ENCODE peak calls at places on chromosomes 7 and 10, in ten cellular contexts. Y is cardiac muscle cell; O is neural progenitor cell; H is spleen; N is CD8-positive, alpha-beta T cell; C is lung; X is OCI-LY7; K is PC-9; E is mammary epithelial cell; Q is heart right ventricle. G is an unnamed sample. For H3K4me1, the result is how much of the 10 kb centered on the place peaks cover.

GRCh38 chr7:155291045-155291530 is 6.6 kb upstream of the INSIG1 start:
- DNase-seq in Y (no peak), O (no peak), H (no peak), N (no peak), C (peak), X (no peak), K (peak), E (peak), Q (no peak), G (no peak)

GRCh38 chr10:104966563-104967280 is 325.6 kb downstream of the SORCS3 start:
- DNase-seq in Y (no peak), O (no peak), H (no peak), N (no peak), C (no peak), X (no peak), K (no peak), E (no peak), Q (no peak), G (no peak)

GRCh38 chr7:53596230-53596629 is 560.8 kb downstream of the POM121L12 start:
- DNase-seq in Y (no peak), O (no peak), H (no peak), N (no peak), C (no peak), X (no peak), K (peak), E (peak), Q (no peak), G (no peak)

GRCh38 chr7:106778656-106779250 is 86.3 kb upstream of the PIK3CG start:
- DNase-seq in Y (no peak), O (no peak), H (no peak), N (no peak), C (no peak), X (no peak), K (peak), E (no peak), Q (no peak), G (no peak)

GRCh38 chr7:18555120-18555519 is 59.6 kb downstream of the HDAC9 start:
- DNase-seq in Y (no peak), O (no peak), H (no peak), N (no peak), C (no peak), X (no peak), K (no peak), E (no peak), Q (no peak), G (no peak)

GRCh38 chr7:129777993-129778769 is 166.7 kb downstream of the NRF1 start:
- DNase-seq in Y (no peak), O (peak), H (no peak), N (no peak), C (no peak), X (no peak), K (no peak), E (no peak), Q (no peak), G (no peak)

GRCh38 chr7:132518102-132518838 is 58.0 kb downstream of the PLXNA4 start:
- DNase-seq in Y (no peak), O (peak), H (no peak), N (no peak), C (no peak), X (peak), K (no peak), E (no peak), Q (no peak), G (no peak)

GRCh38 chr10:97584060-97584797 is at the start of gene HOGA1:
- DNase-seq in Y (peak), O (peak), H (peak), N (no peak), C (peak), X (no peak), K (peak), E (peak), Q (peak), G (peak)

GRCh38 chr7:138064856-138065357 is 11.4 kb upstream of the AKR1D1 start:
- DNase-seq in Y (peak), O (peak), H (no peak), N (no peak), C (no peak), X (no peak), K (no peak), E (peak), Q (no peak), G (peak)

GRCh38 chr7:148883233-148884048 is 650 bp downstream of the EZH2 start:
- DNase-seq in Y (peak), O (peak), H (peak), N (peak), C (peak), X (peak), K (peak), E (no peak), Q (peak), G (peak)

GRCh38 chr7:105638942-105639495 is 57.7 kb upstream of the EFCAB10 start:
- DNase-seq in Y (peak), O (peak), H (no peak), N (no peak), C (no peak), X (no peak), K (peak), E (no peak), Q (no peak), G (no peak)

DNA sequence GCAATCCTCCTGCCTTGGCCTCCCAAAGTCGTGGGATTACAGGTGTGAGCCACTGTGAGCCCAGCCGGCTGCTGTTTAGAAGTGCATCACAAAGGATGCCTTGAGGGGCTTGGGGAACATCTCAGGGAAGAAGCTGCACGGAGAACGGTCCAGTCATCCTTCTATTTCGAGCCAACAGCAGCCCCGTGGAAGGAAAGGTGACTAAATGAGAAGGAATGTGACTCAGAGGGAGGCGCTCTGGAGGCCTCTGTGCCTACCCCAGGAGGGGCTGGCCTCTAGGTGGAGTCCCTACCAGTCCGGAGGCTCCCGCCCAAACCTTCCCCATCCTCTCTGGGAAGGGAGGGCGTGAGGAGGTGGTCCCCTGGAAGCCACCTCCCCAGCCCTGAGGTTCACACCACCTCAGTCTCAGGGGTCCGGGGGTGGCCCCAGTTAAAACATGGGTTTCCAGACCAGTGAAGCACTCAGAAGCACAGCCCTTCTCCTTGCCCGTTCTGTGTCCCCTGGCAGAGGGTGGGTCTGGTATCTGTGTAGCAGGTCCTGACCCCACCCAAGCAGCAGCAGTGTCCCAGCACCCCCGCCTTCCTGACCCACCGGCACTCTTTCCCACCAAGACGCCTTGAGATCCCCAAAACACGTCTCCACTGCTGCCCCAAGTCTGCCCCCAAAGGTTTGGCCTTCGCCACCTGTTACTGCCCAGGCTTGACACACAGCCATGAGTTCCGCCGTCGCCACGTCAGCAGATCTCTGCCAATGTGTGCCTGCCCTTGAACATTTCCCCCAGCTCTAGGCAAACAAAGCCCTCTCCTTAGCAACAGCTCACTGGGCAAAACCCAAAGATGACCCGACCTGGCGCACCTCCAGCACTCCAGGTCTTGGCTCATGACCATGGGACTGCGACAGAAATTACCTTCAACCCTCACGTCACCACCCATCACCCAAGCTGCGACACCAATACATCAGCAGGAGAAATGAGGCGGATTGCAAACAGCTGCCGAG is 75.9 kb downstream of the CTBP2 start:
- DNase-seq in Y (no peak), O (no peak), H (peak), N (no peak), C (peak), X (no peak), K (peak), E (peak), Q (peak), G (no peak)
- TF ChIP-seq CTCF in Y (peak), O (no peak), H (no peak), N (no peak), C (no peak), X (no peak), K (no peak), E (peak), Q (no peak), G (no peak)

GRCh38 chr10:28561531-28561930 is 28.6 kb downstream of the WAC start:
- DNase-seq in Y (no peak), O (peak), H (no peak), N (no peak), C (no peak), X (no peak), K (no peak), E (no peak), Q (no peak), G (no peak)
- H3K4me1 ChIP-seq in Y (half or more), O (under half), H (half or more), N (half or more), C (under half), X (under half), K (under half), E (under half), Q (half or more), G (half or more)

DNA sequence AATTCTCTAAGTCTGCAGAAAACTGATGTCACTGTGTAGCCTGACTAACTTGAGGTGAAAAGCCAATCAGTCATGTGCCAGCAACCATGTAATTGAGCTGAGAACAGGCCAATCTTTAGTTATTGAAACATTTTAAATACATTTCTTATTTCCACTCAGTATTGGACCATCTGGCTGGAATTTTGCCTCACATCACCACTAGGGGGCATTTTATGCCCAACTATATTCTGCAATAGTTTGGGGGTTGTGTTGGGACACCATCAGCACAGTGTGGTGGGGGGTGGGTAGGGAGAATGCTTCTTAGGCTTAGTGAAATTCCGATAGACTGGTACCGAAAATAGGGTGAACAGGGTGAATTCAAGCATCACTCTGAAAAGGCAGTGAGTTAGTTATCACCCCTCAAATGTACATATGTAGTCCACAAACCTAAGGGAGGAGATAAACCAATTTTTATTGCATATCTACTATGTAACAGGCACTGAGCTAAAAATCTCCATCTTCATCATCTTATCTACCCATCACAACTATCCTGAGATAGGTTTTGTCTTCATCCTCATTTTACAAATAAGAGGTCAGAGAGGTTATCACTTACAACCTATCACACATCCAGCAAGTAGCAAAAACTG is 17.8 kb downstream of the NPSR1 start:
- DNase-seq in Y (peak), O (peak), H (no peak), N (no peak), C (no peak), X (peak), K (peak), E (no peak), Q (no peak), G (no peak)
- TF ChIP-seq CTCF in Y (peak), O (peak), H (peak), N (no peak), C (no peak), X (peak), K (peak), E (peak), Q (peak), G (no peak)

GRCh38 chr10:103736763-103737162 is 118.6 kb downstream of the SH3PXD2A start:
- DNase-seq in Y (no peak), O (peak), H (no peak), N (no peak), C (no peak), X (peak), K (no peak), E (peak), Q (no peak), G (no peak)

GRCh38 chr10:103737735-103738367 is 117.5 kb downstream of the SH3PXD2A start:
- DNase-seq in Y (no peak), O (no peak), H (no peak), N (no peak), C (no peak), X (no peak), K (no peak), E (no peak), Q (no peak), G (no peak)

GRCh38 chr10:103736044-103736443 is 119.3 kb downstream of the SH3PXD2A start:
- DNase-seq in Y (no peak), O (no peak), H (no peak), N (no peak), C (no peak), X (no peak), K (no peak), E (peak), Q (no peak), G (no peak)

GRCh38 chr10:103740683-103741082 is 114.7 kb downstream of the SH3PXD2A start:
- DNase-seq in Y (no peak), O (no peak), H (no peak), N (no peak), C (no peak), X (no peak), K (no peak), E (no peak), Q (no peak), G (no peak)

GRCh38 chr10:103739039-103739764 is 116.2 kb downstream of the SH3PXD2A start:
- DNase-seq in Y (no peak), O (peak), H (no peak), N (no peak), C (no peak), X (no peak), K (peak), E (peak), Q (no peak), G (no peak)
- H3K4me1 ChIP-seq in Y (under half), O (under half), H (under half), N (under half), C (under half), X (under half), K (under half), E (half or more), Q (under half), G (under half)

GRCh38 chr7:44858161-44858560 is 10.3 kb upstream of the H2AZ2 start:
- DNase-seq in Y (no peak), O (no peak), H (no peak), N (no peak), C (no peak), X (peak), K (no peak), E (no peak), Q (no peak), G (no peak)
- TF ChIP-seq CTCF in Y (no peak), O (peak), H (peak), N (peak), C (no peak), X (peak), K (peak), E (no peak), Q (no peak), G (peak)

G was measured in tibial nerve.